ENCODE peak calls at places on chromosome 19, in ten cellular contexts. Y is omental fat pad, A is foreskin keratinocyte, M is nephron progenitor cell, J is A673, N is uterus, B is coronary artery, H is AG09319, W is HFF-Myc, K is heart right ventricle. G is an unnamed sample.

GRCh38 chr19:982567-983170 is 1.5 kb upstream of the WDR18 start:
- DNase-seq in Y (no peak), A (peak), M (peak), J (peak), N (peak), B (no peak), H (no peak), W (no peak), K (peak), G (peak)

GRCh38 chr19:8831373-8831772 is 731 bp downstream of the ZNF558 start:
- DNase-seq in Y (no peak), A (no peak), M (no peak), J (no peak), N (no peak), B (no peak), H (no peak), W (no peak), K (no peak), G (no peak)

GRCh38 chr19:50607874-50608785 is 31.6 kb downstream of the SYT3 start:
- DNase-seq in Y (peak), A (peak), M (peak), J (peak), N (peak), B (no peak), H (peak), W (peak), K (peak), G (peak)

GRCh38 chr19:1860133-1860775 is 3.1 kb downstream of the KLF16 start:
- DNase-seq in Y (no peak), A (no peak), M (peak), J (peak), N (peak), B (no peak), H (no peak), W (peak), K (no peak), G (peak)

GRCh38 chr19:12937243-12938053 is 961 bp upstream of the CALR start:
- DNase-seq in Y (no peak), A (no peak), M (no peak), J (peak), N (no peak), B (no peak), H (no peak), W (no peak), K (no peak), G (no peak)

GRCh38 chr19:22595422-22595821 is 38.7 kb upstream of the ZNF492 start:
- DNase-seq in Y (no peak), A (no peak), M (no peak), J (no peak), N (no peak), B (no peak), H (no peak), W (no peak), K (no peak), G (no peak)

GRCh38 chr19:17616961-17617806 is 61.7 kb downstream of the COLGALT1 start:
- DNase-seq in Y (no peak), A (peak), M (peak), J (peak), N (no peak), B (no peak), H (no peak), W (no peak), K (no peak), G (no peak)

GRCh38 chr19:13834308-13834790 is 39.1 kb downstream of the ZSWIM4 start:
- DNase-seq in Y (no peak), A (peak), M (no peak), J (no peak), N (peak), B (no peak), H (no peak), W (no peak), K (no peak), G (no peak)

GRCh38 chr19:8396563-8397203 is 6.5 kb downstream of the RAB11B start:
- DNase-seq in Y (no peak), A (peak), M (peak), J (peak), N (peak), B (no peak), H (no peak), W (peak), K (peak), G (no peak)

GRCh38 chr19:33392341-33393285 is 19.1 kb downstream of the CEBPG start:
- DNase-seq in Y (no peak), A (no peak), M (no peak), J (no peak), N (peak), B (no peak), H (no peak), W (no peak), K (no peak), G (no peak)

GRCh38 chr19:1277061-1277460 is 1.7 kb downstream of the FAM174C start:
- DNase-seq in Y (no peak), A (no peak), M (no peak), J (no peak), N (no peak), B (no peak), H (no peak), W (no peak), K (peak), G (no peak)

GRCh38 chr19:1945899-1946298 is 4.9 kb downstream of the CSNK1G2 start:
- DNase-seq in Y (no peak), A (no peak), M (peak), J (peak), N (no peak), B (no peak), H (no peak), W (no peak), K (no peak), G (peak)

GRCh38 chr19:40424637-40425449 is 949 bp downstream of the SERTAD1 start:
- DNase-seq in Y (no peak), A (no peak), M (no peak), J (peak), N (no peak), B (peak), H (no peak), W (no peak), K (no peak), G (no peak)

GRCh38 chr19:13091400-13092161 is 11.1 kb downstream of the LYL1 start:
- DNase-seq in Y (no peak), A (no peak), M (no peak), J (peak), N (peak), B (peak), H (peak), W (no peak), K (peak), G (no peak)

GRCh38 chr19:9673912-9674668 is 810 bp downstream of the ZNF562 start:
- DNase-seq in Y (no peak), A (peak), M (no peak), J (peak), N (no peak), B (no peak), H (no peak), W (no peak), K (no peak), G (no peak)

DNA sequence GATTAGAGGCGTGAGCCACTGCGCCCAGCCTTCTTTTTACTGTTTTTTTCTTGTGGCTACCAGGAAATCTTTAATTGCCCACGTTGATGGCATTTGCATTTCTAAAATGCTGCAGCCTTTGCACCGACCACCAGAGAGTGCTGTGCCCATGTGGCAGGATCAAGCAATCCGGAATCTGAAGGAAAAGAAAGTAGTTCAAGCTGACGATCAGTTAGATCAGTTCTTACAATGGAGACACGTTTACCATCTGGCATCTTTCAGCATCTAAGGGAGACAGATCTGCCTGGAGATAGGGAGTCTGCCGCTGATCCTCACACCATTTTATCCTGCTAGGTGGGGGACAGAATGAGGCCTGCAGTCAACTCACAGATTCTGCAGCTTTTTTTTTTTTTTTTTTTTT is 19.9 kb downstream of the TINCR start:
- DNase-seq in Y (no peak), A (peak), M (no peak), J (peak), N (no peak), B (no peak), H (no peak), W (no peak), K (no peak), G (peak)
- TF ChIP-seq CTCF in Y (no peak), A (peak), M (peak), J (peak), N (no peak), B (no peak), H (peak), W (peak), K (no peak), G (peak)

DNA sequence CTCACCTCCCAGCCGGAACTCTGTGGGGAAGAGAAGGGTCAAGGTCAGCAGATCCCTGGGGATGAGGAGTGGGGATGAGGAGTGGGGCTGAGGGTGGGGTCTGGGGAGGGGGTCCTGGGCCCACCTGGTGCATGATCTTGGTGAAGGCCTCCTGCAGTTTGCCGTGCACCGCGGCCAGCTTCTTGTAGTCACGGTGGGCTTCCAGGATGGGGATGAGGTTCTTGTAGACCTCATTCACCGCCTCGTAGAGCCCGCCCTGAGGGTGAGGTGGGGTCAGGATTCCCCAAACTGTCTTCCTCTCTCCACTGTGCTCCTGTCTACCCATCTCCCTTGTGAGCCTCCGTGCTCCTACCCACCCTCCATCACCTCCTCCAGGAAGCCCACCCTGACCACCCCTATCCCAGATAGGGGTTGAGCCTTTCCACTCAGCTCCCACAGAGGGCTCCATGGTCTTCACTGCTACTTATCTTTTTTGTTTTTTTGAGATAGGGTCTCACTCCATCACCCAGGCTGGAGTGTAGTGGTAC is 6.8 kb upstream of the KANK2 start:
- DNase-seq in Y (no peak), A (no peak), M (no peak), J (no peak), N (no peak), B (no peak), H (no peak), W (no peak), K (no peak), G (no peak)
- TF ChIP-seq CTCF in Y (no peak), A (no peak), M (no peak), J (no peak), N (no peak), B (no peak), H (no peak), W (no peak), K (no peak), G (no peak)

DNA sequence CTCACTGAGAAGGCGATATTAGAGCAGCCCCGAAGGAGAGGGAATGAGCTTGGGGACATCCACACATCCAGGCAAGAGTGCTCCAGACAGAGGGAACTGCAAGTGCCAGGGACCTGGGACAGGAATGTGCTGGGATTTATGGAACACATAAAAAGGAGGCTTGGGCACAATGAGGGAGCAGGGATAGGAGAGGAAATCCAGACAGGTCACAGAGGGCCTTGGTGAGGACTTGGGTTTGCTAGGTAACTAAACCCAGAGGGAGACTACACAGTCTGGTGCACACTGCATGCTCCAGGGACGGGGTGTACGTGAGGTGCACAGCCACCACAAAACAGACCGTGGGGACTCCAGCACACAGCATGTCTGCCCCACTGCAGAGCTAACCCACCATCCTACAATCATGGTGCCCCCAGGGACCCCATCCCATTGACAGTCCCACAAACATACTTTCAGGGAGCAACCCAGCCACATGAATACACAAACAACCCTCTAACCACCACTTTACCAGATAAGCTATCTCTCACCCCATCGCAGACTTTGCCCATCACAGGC is 5.6 kb upstream of the ZFP36 start:
- DNase-seq in Y (no peak), A (no peak), M (no peak), J (no peak), N (no peak), B (peak), H (no peak), W (no peak), K (no peak), G (no peak)
- TF ChIP-seq CTCF in Y (no peak), A (no peak), M (no peak), J (no peak), N (no peak), B (no peak), H (no peak), W (no peak), K (no peak), G (no peak)

GRCh38 chr19:3275583-3276340 is 51.3 kb downstream of the CELF5 start:
- DNase-seq in Y (peak), A (no peak), M (peak), J (peak), N (peak), B (no peak), H (peak), W (peak), K (peak), G (peak)
- TF ChIP-seq CTCF in Y (no peak), A (peak), M (no peak), J (peak), N (no peak), B (no peak), H (no peak), W (peak), K (no peak), G (no peak)

GRCh38 chr19:48385461-48386087 is 5.8 kb downstream of the KDELR1 start:
- DNase-seq in Y (no peak), A (no peak), M (no peak), J (no peak), N (no peak), B (no peak), H (no peak), W (no peak), K (no peak), G (no peak)

GRCh38 chr19:48386981-48387380 is 4.4 kb downstream of the KDELR1 start:
- DNase-seq in Y (no peak), A (no peak), M (no peak), J (no peak), N (no peak), B (no peak), H (no peak), W (no peak), K (no peak), G (no peak)

GRCh38 chr19:48379058-48379457 is 12.3 kb downstream of the KDELR1 start:
- DNase-seq in Y (no peak), A (no peak), M (no peak), J (no peak), N (no peak), B (no peak), H (no peak), W (no peak), K (no peak), G (no peak)

GRCh38 chr19:48378194-48378570 is 13.2 kb downstream of the KDELR1 start:
- DNase-seq in Y (no peak), A (no peak), M (no peak), J (no peak), N (no peak), B (no peak), H (no peak), W (no peak), K (no peak), G (no peak)

GRCh38 chr19:48381178-48381950 is 10.0 kb downstream of the KDELR1 start:
- DNase-seq in Y (no peak), A (no peak), M (no peak), J (no peak), N (no peak), B (no peak), H (no peak), W (no peak), K (no peak), G (no peak)
- TF ChIP-seq CTCF in Y (no peak), A (no peak), M (no peak), J (no peak), N (no peak), B (no peak), H (no peak), W (no peak), K (no peak), G (no peak)

GRCh38 chr19:3599776-3600183 is 6.9 kb downstream of the TBXA2R start:
- DNase-seq in Y (no peak), A (no peak), M (no peak), J (no peak), N (no peak), B (no peak), H (no peak), W (no peak), K (peak), G (no peak)
- TF ChIP-seq CTCF in Y (no peak), A (no peak), M (no peak), J (no peak), N (no peak), B (no peak), H (no peak), W (peak), K (no peak), G (no peak)

GRCh38 chr19:46602392-46603194 is 1.5 kb downstream of the CALM3 start:
- DNase-seq in Y (no peak), A (no peak), M (no peak), J (no peak), N (peak), B (peak), H (no peak), W (no peak), K (no peak), G (no peak)

GRCh38 chr19:46598372-46598917 is 2.7 kb upstream of the CALM3 start:
- DNase-seq in Y (no peak), A (no peak), M (no peak), J (no peak), N (no peak), B (no peak), H (no peak), W (no peak), K (no peak), G (no peak)

GRCh38 chr19:46601318-46602224 is at the start of gene CALM3:
- DNase-seq in Y (no peak), A (no peak), M (peak), J (no peak), N (no peak), B (peak), H (no peak), W (no peak), K (no peak), G (no peak)

GRCh38 chr19:46599716-46600392 is 1.3 kb upstream of the CALM3 start:
- DNase-seq in Y (no peak), A (peak), M (no peak), J (no peak), N (no peak), B (no peak), H (no peak), W (no peak), K (no peak), G (no peak)

DNA sequence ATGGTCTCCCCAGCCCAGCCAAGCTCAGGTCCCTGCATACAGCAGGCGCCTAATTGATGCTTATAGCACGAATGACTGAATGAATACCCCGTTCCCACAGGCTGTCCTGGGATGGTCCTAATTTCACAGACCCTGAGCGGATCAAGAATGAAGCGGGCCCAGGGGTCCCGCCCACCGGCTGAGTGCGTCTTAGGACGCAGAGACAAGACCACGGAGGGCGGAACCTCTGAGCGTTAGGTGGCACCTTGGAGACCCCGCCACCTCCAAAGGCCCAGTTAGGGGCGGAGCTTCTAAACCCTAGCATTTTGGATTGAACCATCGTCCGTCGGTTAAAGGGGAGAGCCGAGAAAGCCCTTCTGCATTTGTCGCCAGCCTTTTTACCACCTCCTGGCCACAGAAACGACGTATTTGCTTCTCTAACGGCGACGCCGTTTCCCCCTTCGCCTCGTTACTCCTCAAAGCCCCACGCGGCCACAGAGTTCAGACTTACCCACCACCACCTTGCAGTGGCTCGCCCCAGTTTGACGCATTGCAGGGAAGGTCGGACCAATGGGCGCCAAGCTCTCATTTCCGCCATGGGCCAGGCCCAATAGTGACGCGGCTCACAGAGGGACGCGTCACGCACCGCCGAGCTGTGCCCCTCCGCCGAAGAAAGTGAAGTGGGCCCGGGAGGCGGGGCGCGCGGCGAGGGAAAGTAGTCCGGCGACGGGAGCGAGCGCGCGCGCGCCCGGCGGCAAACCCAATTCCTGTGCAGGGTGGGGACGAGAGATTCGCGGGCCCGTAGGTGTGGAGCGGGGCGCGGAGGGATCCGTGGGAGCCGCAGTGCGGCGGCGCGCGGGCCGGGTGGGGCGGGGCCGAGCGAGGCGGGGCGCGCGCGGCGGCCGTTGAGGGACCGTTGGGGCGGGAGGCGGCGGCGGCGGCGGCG is 475 bp upstream of the CALM3 start:
- DNase-seq in Y (peak), A (peak), M (peak), J (peak), N (peak), B (peak), H (peak), W (peak), K (peak), G (peak)
- TF ChIP-seq CTCF in Y (no peak), A (no peak), M (no peak), J (no peak), N (no peak), B (no peak), H (no peak), W (no peak), K (no peak), G (no peak)

GRCh38 chr19:37931941-37932655 is 25.1 kb downstream of the SIPA1L3 start:
- DNase-seq in Y (no peak), A (peak), M (peak), J (no peak), N (peak), B (no peak), H (no peak), W (no peak), K (peak), G (no peak)
- TF ChIP-seq CTCF in Y (no peak), A (peak), M (no peak), J (no peak), N (no peak), B (no peak), H (peak), W (no peak), K (no peak), G (no peak)

GRCh38 chr19:15437355-15438123 is 12.2 kb downstream of the WIZ start:
- DNase-seq in Y (no peak), A (no peak), M (no peak), J (no peak), N (peak), B (no peak), H (no peak), W (no peak), K (no peak), G (no peak)
- TF ChIP-seq CTCF in Y (no peak), A (peak), M (no peak), J (no peak), N (peak), B (no peak), H (peak), W (no peak), K (no peak), G (peak)

G was measured in D721Med.